ENCODE peak calls at places on chromosomes 4 and X, in seven cellular contexts. I is type B pancreatic cell, T is B cell, F is epithelial cell of esophagus, Y is fibroblast of lung, M is GM20000, N is glutamatergic neuron. O is an unnamed sample.

GRCh38 chr4:147749811-147750321 is 18.0 kb downstream of the ARHGAP10 start:
- DNase-seq in I (no peak), T (no peak), F (no peak), Y (no peak), M (peak; percentile 45), N (no peak), O (no peak)

GRCh38 chrX:136262241-136262640 is 11.0 kb upstream of the MAP7D3 start:
- DNase-seq in I (no peak), T (no peak), F (no peak), Y (peak; percentile 15), M (no peak), N (peak; percentile 14), O (no peak)

GRCh38 chr4:41174444-41174843 is 39.9 kb downstream of the APBB2 start:
- DNase-seq in I (no peak), T (no peak), F (peak; percentile 78), Y (peak; percentile 24), M (no peak), N (no peak), O (no peak)

GRCh38 chr4:56976878-56977320 is 507 bp downstream of the NOA1 start:
- DNase-seq in I (peak; percentile 75), T (peak; percentile 69), F (peak; percentile 78), Y (no peak), M (peak; percentile 70), N (peak; percentile 49), O (peak; percentile 27)

GRCh38 chr4:146291313-146291712 is 77.0 kb downstream of the REELD1 start:
- DNase-seq in I (no peak), T (no peak), F (no peak), Y (no peak), M (no peak), N (no peak), O (no peak)

GRCh38 chrX:48972214-48973164 is 845 bp upstream of the KCND1 start:
- DNase-seq in I (no peak), T (peak; percentile 58), F (peak; percentile 39), Y (peak; percentile 57), M (peak; percentile 54), N (peak; percentile 52), O (no peak)

GRCh38 chrX:66002832-66003680 is 36.8 kb downstream of the VSIG4 start:
- DNase-seq in I (no peak), T (no peak), F (no peak), Y (no peak), M (no peak), N (no peak), O (no peak)

GRCh38 chrX:50108264-50108663 is 92.5 kb downstream of the AKAP4 start:
- DNase-seq in I (no peak), T (no peak), F (no peak), Y (no peak), M (no peak), N (no peak), O (no peak)

GRCh38 chr4:118226611-118227010 is 126.2 kb downstream of the PRSS12 start:
- DNase-seq in I (no peak), T (no peak), F (no peak), Y (no peak), M (no peak), N (no peak), O (no peak)

GRCh38 chrX:19839770-19840254 is 47.6 kb downstream of the SH3KBP1 start:
- DNase-seq in I (no peak), T (no peak), F (peak; percentile 48), Y (no peak), M (no peak), N (no peak), O (no peak)

GRCh38 chrX:53266914-53267313 is 14.5 kb downstream of the IQSEC2 start:
- DNase-seq in I (no peak), T (no peak), F (no peak), Y (no peak), M (no peak), N (no peak), O (no peak)

GRCh38 chrX:123481908-123482873 is 250.7 kb downstream of the THOC2 start:
- DNase-seq in I (no peak), T (no peak), F (peak; percentile 6), Y (peak; percentile 54), M (no peak), N (no peak), O (no peak)

GRCh38 chrX:51894697-51895336 is 1.4 kb downstream of the MAGED1 start:
- DNase-seq in I (no peak), T (no peak), F (no peak), Y (peak; percentile 36), M (peak; percentile 20), N (peak; percentile 49), O (no peak)
- TF ChIP-seq CTCF in I (peak; percentile 43), T (peak; percentile 10), F (no peak), Y (no peak), M (no peak), N (no peak), O (no peak)

GRCh38 chr4:166165829-166166420 is 292.9 kb downstream of the TLL1 start:
- DNase-seq in I (no peak), T (peak; percentile 9), F (peak; percentile 79), Y (peak; percentile 81), M (peak; percentile 52), N (no peak), O (no peak)
- TF ChIP-seq CTCF in I (peak; percentile 88), T (peak; percentile 70), F (peak; percentile 70), Y (peak; percentile 74), M (peak; percentile 41), N (peak; percentile 78), O (peak; percentile 79)

GRCh38 chr4:123890889-123891288 is 494.3 kb downstream of the SPRY1 start:
- DNase-seq in I (no peak), T (no peak), F (no peak), Y (no peak), M (no peak), N (no peak), O (no peak)

GRCh38 chr4:123889376-123889945 is 492.9 kb downstream of the SPRY1 start:
- DNase-seq in I (no peak), T (no peak), F (no peak), Y (peak; percentile 57), M (no peak), N (no peak), O (no peak)

GRCh38 chr4:123878976-123879375 is 482.4 kb downstream of the SPRY1 start:
- DNase-seq in I (no peak), T (no peak), F (no peak), Y (no peak), M (no peak), N (no peak), O (no peak)

GRCh38 chr4:123884922-123885321 is 488.3 kb downstream of the SPRY1 start:
- DNase-seq in I (no peak), T (no peak), F (no peak), Y (no peak), M (no peak), N (no peak), O (no peak)
- TF ChIP-seq CTCF in I (no peak), T (no peak), F (no peak), Y (no peak), M (no peak), N (no peak), O (no peak)

DNA sequence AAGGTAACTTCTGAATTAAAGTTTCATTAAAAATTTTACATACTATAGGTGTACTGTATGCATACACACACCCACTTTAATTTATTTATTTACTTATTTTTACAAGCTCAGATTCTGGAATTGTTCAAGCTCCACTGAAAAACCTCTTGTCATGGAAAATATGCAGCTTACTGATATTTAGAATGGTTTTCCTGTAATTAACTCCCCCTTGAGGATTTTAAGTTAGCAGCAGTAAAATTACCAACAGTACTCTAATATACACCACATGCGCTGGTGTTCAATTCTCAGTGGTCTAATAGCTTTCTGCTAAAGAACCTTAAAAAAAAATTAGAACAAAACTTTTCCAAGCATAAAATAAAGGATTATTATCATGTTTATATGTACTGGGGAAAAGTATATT is 12.0 kb downstream of the MAB21L2 start:
- DNase-seq in I (no peak), T (no peak), F (no peak), Y (peak; percentile 37), M (no peak), N (no peak), O (no peak)
- TF ChIP-seq CTCF in I (peak; percentile 36), T (no peak), F (no peak), Y (peak; percentile 7), M (no peak), N (no peak), O (no peak)

O was measured in mesothelial cell of epicardium.